ENCODE peak calls at places on chromosome 7, in four cellular contexts. One of them, this sample, is unnamed.

GRCh38 chr7:117688126-117688525 is 185.1 kb downstream of the CTTNBP2 start:
- DNase-seq in HFFc6: no peak
- DNase-seq in Caki2: no peak
- DNase-seq in thoracic aorta: no peak
- DNase-seq in this sample: no peak

GRCh38 chr7:28571405-28571804 is 159.1 kb downstream of the CREB5 start:
- DNase-seq in HFFc6: no peak
- DNase-seq in Caki2: no peak
- DNase-seq in thoracic aorta: no peak
- DNase-seq in this sample: no peak

GRCh38 chr7:95577137-95577536 is 19.2 kb downstream of the PDK4 start:
- DNase-seq in HFFc6: no peak
- DNase-seq in Caki2: peak; percentile 46
- DNase-seq in thoracic aorta: no peak
- DNase-seq in this sample: no peak

GRCh38 chr7:101330011-101330484 is 8.4 kb upstream of the IFT22 start:
- DNase-seq in HFFc6: no peak
- DNase-seq in Caki2: no peak
- DNase-seq in thoracic aorta: no peak
- DNase-seq in this sample: no peak

GRCh38 chr7:24057243-24057642 is 226.7 kb upstream of the NPY start:
- DNase-seq in HFFc6: no peak
- DNase-seq in Caki2: no peak
- DNase-seq in thoracic aorta: no peak
- DNase-seq in this sample: no peak

GRCh38 chr7:17020250-17020649 is 138.5 kb upstream of the AGR3 start:
- DNase-seq in HFFc6: no peak
- DNase-seq in Caki2: no peak
- DNase-seq in thoracic aorta: no peak
- DNase-seq in this sample: no peak

GRCh38 chr7:136023134-136023869 is 46.1 kb upstream of the MTPN start:
- DNase-seq in HFFc6: no peak
- DNase-seq in Caki2: no peak
- DNase-seq in thoracic aorta: no peak
- DNase-seq in this sample: no peak

GRCh38 chr7:48617508-48617907 is 306.8 kb upstream of the CDC14C start:
- DNase-seq in HFFc6: no peak
- DNase-seq in Caki2: no peak
- DNase-seq in thoracic aorta: no peak
- DNase-seq in this sample: no peak

GRCh38 chr7:101238226-101239182 is 902 bp upstream of the CLDN15 start:
- DNase-seq in HFFc6: no peak
- DNase-seq in Caki2: no peak
- DNase-seq in thoracic aorta: no peak
- DNase-seq in this sample: no peak

GRCh38 chr7:69438584-69438983 is 159.7 kb upstream of the AUTS2 start:
- DNase-seq in HFFc6: no peak
- DNase-seq in Caki2: no peak
- DNase-seq in thoracic aorta: no peak
- DNase-seq in this sample: no peak

GRCh38 chr7:112630565-112630964 is 149.8 kb downstream of the LSMEM1 start:
- DNase-seq in HFFc6: no peak
- DNase-seq in Caki2: no peak
- DNase-seq in thoracic aorta: no peak
- DNase-seq in this sample: no peak

GRCh38 chr7:371779-372545 is 82.0 kb downstream of the FOXL3 start:
- DNase-seq in HFFc6: no peak
- DNase-seq in Caki2: no peak
- DNase-seq in thoracic aorta: no peak
- DNase-seq in this sample: peak; percentile 68

GRCh38 chr7:12158334-12159060 is 52.6 kb upstream of the TMEM106B start:
- DNase-seq in HFFc6: no peak
- DNase-seq in Caki2: no peak
- DNase-seq in thoracic aorta: no peak
- DNase-seq in this sample: no peak

GRCh38 chr7:5711419-5711818 is 70.0 kb downstream of the RNF216 start:
- DNase-seq in HFFc6: no peak
- DNase-seq in Caki2: no peak
- DNase-seq in thoracic aorta: no peak
- DNase-seq in this sample: no peak

GRCh38 chr7:132004528-132004927 is 448.1 kb upstream of the PODXL start:
- DNase-seq in HFFc6: peak; percentile 25
- DNase-seq in Caki2: no peak
- DNase-seq in thoracic aorta: no peak
- DNase-seq in this sample: peak; percentile 13

GRCh38 chr7:5699951-5700384 is 81.5 kb downstream of the RNF216 start:
- DNase-seq in HFFc6: no peak
- DNase-seq in Caki2: no peak
- DNase-seq in thoracic aorta: no peak
- DNase-seq in this sample: no peak

GRCh38 chr7:24323961-24324480 is 40.0 kb downstream of the NPY start:
- DNase-seq in HFFc6: no peak
- DNase-seq in Caki2: no peak
- DNase-seq in thoracic aorta: no peak
- DNase-seq in this sample: no peak

GRCh38 chr7:70872188-70872587 is 259.8 kb upstream of the GALNT17 start:
- DNase-seq in HFFc6: no peak
- DNase-seq in Caki2: no peak
- DNase-seq in thoracic aorta: no peak
- DNase-seq in this sample: no peak

GRCh38 chr7:158066085-158066484 is 521.5 kb downstream of the PTPRN2 start:
- DNase-seq in HFFc6: no peak
- DNase-seq in Caki2: no peak
- DNase-seq in thoracic aorta: no peak
- DNase-seq in this sample: no peak

GRCh38 chr7:23246540-23246939 is at the start of gene GPNMB:
- DNase-seq in HFFc6: peak; percentile 94
- DNase-seq in Caki2: peak; percentile 62
- DNase-seq in thoracic aorta: no peak
- DNase-seq in this sample: no peak

GRCh38 chr7:75966209-75966961 is 28.0 kb downstream of the TMEM120A start:
- DNase-seq in HFFc6: no peak
- DNase-seq in Caki2: no peak
- DNase-seq in thoracic aorta: peak; percentile 54
- DNase-seq in this sample: no peak

GRCh38 chr7:42677751-42678231 is 234.1 kb downstream of the C7orf25 start:
- DNase-seq in HFFc6: peak; percentile 78
- DNase-seq in Caki2: peak; percentile 20
- DNase-seq in thoracic aorta: no peak
- DNase-seq in this sample: no peak